ENCODE peak calls at places on chromosome 15, in four cellular contexts. T is upper lobe of right lung, B is testis, U is MM.1S. Y is an unnamed sample.

GRCh38 chr15:94230886-94231727 is at the start of gene MCTP2:
- DNase-seq in T (peak; percentile 96), B (peak; percentile 85), U (peak; percentile 93), Y (peak; percentile 95)

GRCh38 chr15:39549912-39550311 is 31.0 kb upstream of the THBS1 start:
- DNase-seq in T (no peak), B (no peak), U (no peak), Y (no peak)

GRCh38 chr15:69074843-69075224 is 60.3 kb downstream of the NOX5 start:
- DNase-seq in T (no peak), B (no peak), U (no peak), Y (no peak)

GRCh38 chr15:59841036-59841435 is 151.9 kb upstream of the BNIP2 start:
- DNase-seq in T (no peak), B (no peak), U (no peak), Y (no peak)

GRCh38 chr15:80216911-80217310 is 35.1 kb downstream of the CTXND1 start:
- DNase-seq in T (no peak), B (no peak), U (no peak), Y (no peak)

GRCh38 chr15:49953421-49953820 is 165.6 kb downstream of the ATP8B4 start:
- DNase-seq in T (no peak), B (no peak), U (no peak), Y (no peak)

GRCh38 chr15:39472661-39473657 is 107.9 kb upstream of the THBS1 start:
- DNase-seq in T (peak; percentile 68), B (peak; percentile 27), U (no peak), Y (peak; percentile 58)

GRCh38 chr15:58632789-58633188 is 116.7 kb downstream of the ADAM10 start:
- DNase-seq in T (no peak), B (no peak), U (no peak), Y (no peak)

GRCh38 chr15:70875001-70875782 is 17.0 kb downstream of the THAP10 start:
- DNase-seq in T (no peak), B (no peak), U (no peak), Y (no peak)

GRCh38 chr15:64224508-64224907 is 61.7 kb upstream of the PPIB start:
- DNase-seq in T (no peak), B (peak; percentile 52), U (no peak), Y (no peak)

GRCh38 chr15:81516461-81516860 is 142.4 kb upstream of the TMC3 start:
- DNase-seq in T (no peak), B (no peak), U (no peak), Y (no peak)

GRCh38 chr15:90141646-90142045 is 39.4 kb upstream of the IDH2 start:
- DNase-seq in T (no peak), B (no peak), U (no peak), Y (no peak)

GRCh38 chr15:89198196-89198595 is 23.2 kb downstream of the RLBP1 start:
- DNase-seq in T (no peak), B (no peak), U (no peak), Y (no peak)

GRCh38 chr15:101590785-101591184 is 61.4 kb downstream of the TM2D3 start:
- DNase-seq in T (no peak), B (no peak), U (no peak), Y (no peak)

DNA sequence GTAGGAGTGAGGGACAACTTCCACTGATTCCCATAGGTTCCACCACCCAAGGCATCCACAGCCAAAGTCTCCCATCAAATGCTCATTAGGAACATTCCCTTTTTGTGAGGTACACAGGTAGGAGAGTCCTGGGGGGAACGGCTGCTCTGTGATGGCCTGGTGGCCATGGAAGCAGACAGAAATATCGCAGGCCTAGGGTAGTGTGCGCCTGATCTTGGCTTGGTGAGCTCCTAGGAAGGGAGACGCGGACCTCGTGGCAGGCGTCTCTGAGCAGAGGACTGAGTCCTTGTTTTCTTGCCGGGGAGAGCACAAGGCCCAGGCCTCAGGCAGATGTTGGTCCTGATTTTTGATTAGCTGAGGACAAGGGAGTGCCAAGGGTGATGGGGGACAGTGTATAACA is 99.5 kb downstream of the SNRPN start:
- DNase-seq in T (no peak), B (no peak), U (no peak), Y (no peak)
- H3K9me3 ChIP-seq in T (peaks cover 95% of the 10 kb centered on the region), B (no peaks in the 10 kb centered on the region), U (peaks cover 3% of the 10 kb centered on the region), Y (peaks cover 98% of the 10 kb centered on the region)

GRCh38 chr15:32889189-32889588 is 171.4 kb downstream of the GREM1 start:
- DNase-seq in T (no peak), B (no peak), U (no peak), Y (no peak)
- H3K27ac ChIP-seq in T (no peak overlapping the region), B (no peak overlapping the region), U (no peak overlapping the region), Y (no peak overlapping the region)

DNA sequence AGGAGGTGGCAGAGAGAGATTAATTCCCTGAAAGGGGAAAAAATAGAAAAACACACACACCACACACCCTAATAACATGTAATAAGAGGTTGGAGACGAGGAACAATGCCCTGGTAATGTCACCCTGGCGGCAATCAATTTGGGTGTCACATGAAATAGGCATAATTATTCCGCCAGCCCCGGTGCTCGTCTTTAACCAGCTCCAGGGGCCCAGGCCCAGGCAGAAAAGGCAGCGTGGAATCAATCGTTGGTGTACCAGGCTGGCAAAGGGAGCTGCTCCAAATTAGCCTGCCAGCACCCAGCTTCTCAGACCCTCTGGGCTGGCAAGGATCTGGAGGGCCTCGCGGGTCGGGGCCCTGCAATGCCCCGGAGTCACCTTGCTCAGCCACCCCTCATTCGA is 5.6 kb downstream of the LINGO1 start:
- DNase-seq in T (no peak), B (no peak), U (no peak), Y (no peak)
- H3K4me1 ChIP-seq in T (no peaks in the 10 kb centered on the region), B (peaks cover 4% of the 10 kb centered on the region), U (no peaks in the 10 kb centered on the region), Y (no peaks in the 10 kb centered on the region)

GRCh38 chr15:100588638-100589242 is 13.2 kb downstream of the LINS1 start:
- DNase-seq in T (no peak), B (no peak), U (no peak), Y (no peak)
- H3K9me3 ChIP-seq in T (no peaks in the 10 kb centered on the region), B (no peaks in the 10 kb centered on the region), U (no peaks in the 10 kb centered on the region), Y (peaks cover 12% of the 10 kb centered on the region)

GRCh38 chr15:66461917-66462316 is 35.6 kb downstream of the SNAPC5 start:
- DNase-seq in T (no peak), B (no peak), U (no peak), Y (no peak)
- H3K27ac ChIP-seq in T (no peak overlapping the region), B (no peak overlapping the region), U (no peak overlapping the region), Y (no peak overlapping the region)

GRCh38 chr15:31343831-31344230 is 17.2 kb downstream of the KLF13 start:
- DNase-seq in T (no peak), B (no peak), U (no peak), Y (no peak)

GRCh38 chr15:31341501-31342195 is 15.0 kb downstream of the KLF13 start:
- DNase-seq in T (peak; percentile 48), B (no peak), U (no peak), Y (no peak)

GRCh38 chr15:31342781-31343626 is 16.4 kb downstream of the KLF13 start:
- DNase-seq in T (no peak), B (no peak), U (no peak), Y (peak; percentile 46)

GRCh38 chr15:31341036-31341435 is 14.4 kb downstream of the KLF13 start:
- DNase-seq in T (peak; percentile 28), B (no peak), U (no peak), Y (no peak)

GRCh38 chr15:31342381-31342780 is 15.7 kb downstream of the KLF13 start:
- DNase-seq in T (no peak), B (no peak), U (no peak), Y (no peak)
- H3K4me1 ChIP-seq in T (peaks cover 99% of the 10 kb centered on the region), B (peaks cover 86% of the 10 kb centered on the region), U (peaks cover 81% of the 10 kb centered on the region), Y (peaks cover 100% of the 10 kb centered on the region)

GRCh38 chr15:26639976-26640375 is 132.9 kb downstream of the GABRB3 start:
- DNase-seq in T (no peak), B (no peak), U (no peak), Y (no peak)

GRCh38 chr15:26640601-26641000 is 132.3 kb downstream of the GABRB3 start:
- DNase-seq in T (no peak), B (no peak), U (no peak), Y (no peak)

GRCh38 chr15:26644948-26645347 is 127.9 kb downstream of the GABRB3 start:
- DNase-seq in T (no peak), B (no peak), U (no peak), Y (no peak)

DNA sequence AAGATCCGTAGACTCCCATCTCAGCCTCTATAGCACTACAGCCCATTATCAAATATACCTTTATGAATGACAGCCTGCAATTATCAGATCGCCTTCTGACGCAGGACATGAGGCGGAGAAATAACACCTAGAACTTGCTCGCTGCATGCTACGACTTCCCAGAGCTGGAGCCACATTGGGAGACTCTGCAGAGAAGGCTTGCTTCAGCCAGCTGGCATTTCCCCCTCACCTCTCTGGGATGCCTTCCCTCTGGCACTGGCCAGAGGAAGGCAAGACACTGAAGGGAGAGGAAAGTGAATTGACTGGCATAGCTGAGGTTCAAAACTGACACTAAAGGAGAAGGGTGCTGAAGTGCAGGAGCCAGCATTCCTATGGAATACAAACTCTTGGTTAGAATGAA is 131.7 kb downstream of the GABRB3 start:
- DNase-seq in T (no peak), B (no peak), U (no peak), Y (no peak)
- H3K9me3 ChIP-seq in T (no peaks in the 10 kb centered on the region), B (no peaks in the 10 kb centered on the region), U (no peaks in the 10 kb centered on the region), Y (no peaks in the 10 kb centered on the region)

GRCh38 chr15:57495037-57495436 is 96.7 kb upstream of the MYZAP start:
- DNase-seq in T (no peak), B (no peak), U (peak; percentile 30), Y (no peak)
- H3K27ac ChIP-seq in T (no peak overlapping the region), B (no peak overlapping the region), U (no peak overlapping the region), Y (no peak overlapping the region)

DNA sequence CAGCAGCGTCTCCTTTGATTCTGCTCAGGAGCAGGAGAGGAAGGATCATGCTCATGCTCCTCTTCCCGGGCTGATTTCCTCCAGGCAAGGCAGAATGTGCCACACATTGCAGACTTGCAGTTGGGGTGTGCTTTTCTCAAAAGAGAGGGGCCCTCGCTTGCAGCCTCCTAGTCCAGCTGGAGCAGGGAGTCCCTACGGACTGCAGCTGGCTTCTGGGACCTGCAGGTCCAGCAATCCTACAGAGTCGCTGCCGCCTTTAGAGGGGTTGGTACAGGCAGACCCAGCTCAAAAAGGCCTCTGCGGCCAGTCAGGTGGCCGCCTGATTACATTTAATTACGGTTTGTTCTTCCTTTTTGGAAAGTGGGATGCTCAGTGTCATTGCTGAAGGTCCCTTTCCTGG is 173.9 kb downstream of the NSMCE3 start:
- DNase-seq in T (no peak), B (no peak), U (no peak), Y (no peak)
- H3K4me1 ChIP-seq in T (no peaks in the 10 kb centered on the region), B (no peaks in the 10 kb centered on the region), U (no peaks in the 10 kb centered on the region), Y (no peaks in the 10 kb centered on the region)

Y was measured in lower lobe of right lung.